ENCODE peak calls at places on chromosome 19, in seven cellular contexts. S is heart right ventricle, O is mucosa of descending colon, H is OCI-LY7, N is bronchial epithelial cell, E is vagina, U is BE2C. R is an unnamed sample.

GRCh38 chr19:56080669-56081401 is 40.3 kb downstream of the ZNF787 start:
- DNase-seq in S (peak; percentile 86), O (peak; percentile 76), H (peak; percentile 87), N (peak; percentile 40), E (no peak), U (peak; percentile 86), R (peak; percentile 67)

GRCh38 chr19:45913874-45914830 is at the start of gene NANOS2:
- DNase-seq in S (peak; percentile 34), O (no peak), H (peak; percentile 29), N (no peak), E (no peak), U (peak; percentile 68), R (peak; percentile 48)

GRCh38 chr19:7846247-7846646 is 16.2 kb downstream of the EVI5L start:
- DNase-seq in S (no peak), O (no peak), H (no peak), N (no peak), E (no peak), U (no peak), R (no peak)

GRCh38 chr19:35069706-35070105 is 28.2 kb downstream of the HPN start:
- DNase-seq in S (no peak), O (no peak), H (no peak), N (no peak), E (no peak), U (no peak), R (no peak)

GRCh38 chr19:56930647-56931592 is 90.4 kb upstream of the PEG3 start:
- DNase-seq in S (no peak), O (no peak), H (no peak), N (no peak), E (no peak), U (no peak), R (no peak)

GRCh38 chr19:5042556-5042955 is 73.6 kb downstream of the KDM4B start:
- DNase-seq in S (no peak), O (peak; percentile 43), H (no peak), N (no peak), E (no peak), U (no peak), R (no peak)

GRCh38 chr19:30385666-30386065 is 13.5 kb downstream of the ZNF536 start:
- DNase-seq in S (no peak), O (no peak), H (no peak), N (no peak), E (no peak), U (no peak), R (no peak)

GRCh38 chr19:4506449-4507149 is 11.7 kb downstream of the PLIN4 start:
- DNase-seq in S (no peak), O (no peak), H (no peak), N (peak; percentile 63), E (no peak), U (no peak), R (peak; percentile 22)

GRCh38 chr19:49853852-49854849 is 3.2 kb downstream of the PTOV1 start:
- DNase-seq in S (no peak), O (peak; percentile 52), H (no peak), N (no peak), E (no peak), U (no peak), R (no peak)

GRCh38 chr19:38905186-38905539 is 5.4 kb downstream of the NFKBIB start:
- DNase-seq in S (no peak), O (no peak), H (no peak), N (no peak), E (no peak), U (no peak), R (no peak)

GRCh38 chr19:38907227-38907626 is 4.8 kb downstream of the CCER2 start:
- DNase-seq in S (no peak), O (no peak), H (no peak), N (no peak), E (no peak), U (no peak), R (no peak)

GRCh38 chr19:38905620-38906019 is 5.9 kb downstream of the NFKBIB start:
- DNase-seq in S (no peak), O (no peak), H (no peak), N (no peak), E (no peak), U (no peak), R (no peak)

GRCh38 chr19:38901683-38902082 is 1.9 kb downstream of the NFKBIB start:
- DNase-seq in S (no peak), O (no peak), H (no peak), N (no peak), E (no peak), U (no peak), R (no peak)

DNA sequence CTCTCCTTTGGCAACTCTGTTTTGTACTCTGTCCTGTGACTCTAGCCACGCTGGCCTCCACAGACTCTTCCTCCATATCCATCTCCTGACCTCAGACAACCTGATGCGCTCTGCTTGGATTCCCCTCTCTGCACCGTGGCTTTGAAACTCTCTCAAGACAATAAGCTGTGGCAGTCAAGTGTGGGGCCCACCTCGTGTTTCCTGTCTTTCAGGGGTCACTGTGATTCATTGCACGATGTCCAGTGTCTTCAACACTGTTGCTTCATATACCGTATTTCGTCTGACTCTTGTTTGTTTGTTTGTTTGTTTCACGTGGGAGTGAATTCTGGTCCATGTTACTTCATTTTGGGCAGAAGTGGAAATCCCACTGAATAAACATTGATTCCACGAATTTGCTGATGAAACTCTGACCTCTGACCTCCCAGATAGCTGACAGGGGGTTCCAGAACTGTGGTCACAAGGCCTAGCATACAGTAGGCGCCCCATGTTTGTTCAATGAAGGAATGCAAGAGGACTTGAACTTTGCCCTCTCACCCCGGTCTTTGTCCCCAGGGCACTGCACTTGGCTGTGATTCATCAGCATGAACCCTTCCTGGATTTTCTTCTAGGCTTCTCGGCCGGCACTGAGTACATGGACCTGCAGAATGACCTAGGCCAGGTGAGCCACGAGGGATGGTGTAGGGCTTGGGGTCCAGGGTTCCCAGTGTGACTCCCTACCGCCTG is 4.9 kb downstream of the NFKBIB start:
- DNase-seq in S (no peak), O (no peak), H (no peak), N (no peak), E (no peak), U (no peak), R (no peak)
- H3K36me3 ChIP-seq in S (no peaks in the 10 kb centered on the region), O (peaks cover 2% of the 10 kb centered on the region), H (peaks cover 29% of the 10 kb centered on the region), N (peaks cover 18% of the 10 kb centered on the region), E (no peaks in the 10 kb centered on the region), U (peaks cover 22% of the 10 kb centered on the region), R (peaks cover 15% of the 10 kb centered on the region)

GRCh38 chr19:58562126-58563033 is 4.0 kb upstream of the UBE2M start:
- DNase-seq in S (peak; percentile 50), O (peak; percentile 73), H (no peak), N (no peak), E (no peak), U (peak; percentile 51), R (no peak)
- H3K4me3 ChIP-seq in S (peak overlapping the region; percentile 52), O (peak overlapping the region; percentile 14), H (no peak overlapping the region), N (peak overlapping the region; percentile 43), E (peak overlapping the region; percentile 51), U (peak overlapping the region; percentile 34), R (no peak overlapping the region)

GRCh38 chr19:16423891-16424290 is 47.9 kb downstream of the EPS15L1 start:
- DNase-seq in S (no peak), O (no peak), H (no peak), N (no peak), E (no peak), U (no peak), R (no peak)
- H3K36me3 ChIP-seq in S (no peaks in the 10 kb centered on the region), O (peaks cover 4% of the 10 kb centered on the region), H (peaks cover 84% of the 10 kb centered on the region), N (peaks cover 16% of the 10 kb centered on the region), E (no peaks in the 10 kb centered on the region), U (peaks cover 44% of the 10 kb centered on the region), R (peaks cover 61% of the 10 kb centered on the region)

DNA sequence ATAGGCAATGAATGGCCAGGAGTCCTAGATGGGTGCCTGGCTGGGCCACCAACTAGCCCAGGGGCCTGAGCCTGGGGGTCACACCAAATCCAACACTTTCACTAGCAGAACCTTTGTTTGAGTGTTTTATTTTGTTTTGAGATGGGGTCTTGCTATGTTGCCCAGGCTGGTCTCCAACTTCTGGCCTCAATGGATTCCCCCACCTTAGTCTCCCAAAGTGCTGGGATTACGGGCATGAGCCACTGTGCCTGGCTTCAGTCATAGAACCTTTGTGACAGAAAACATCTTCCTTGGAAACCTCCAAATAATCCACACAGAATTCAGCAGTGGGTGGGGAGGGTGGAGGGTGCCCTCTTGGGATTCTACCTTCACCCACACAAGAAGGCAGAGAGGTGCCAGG is 6.1 kb downstream of the PRKACA start:
- DNase-seq in S (no peak), O (no peak), H (no peak), N (no peak), E (no peak), U (no peak), R (no peak)
- H3K4me3 ChIP-seq in S (no peak overlapping the region), O (no peak overlapping the region), H (no peak overlapping the region), N (no peak overlapping the region), E (no peak overlapping the region), U (no peak overlapping the region), R (no peak overlapping the region)

DNA sequence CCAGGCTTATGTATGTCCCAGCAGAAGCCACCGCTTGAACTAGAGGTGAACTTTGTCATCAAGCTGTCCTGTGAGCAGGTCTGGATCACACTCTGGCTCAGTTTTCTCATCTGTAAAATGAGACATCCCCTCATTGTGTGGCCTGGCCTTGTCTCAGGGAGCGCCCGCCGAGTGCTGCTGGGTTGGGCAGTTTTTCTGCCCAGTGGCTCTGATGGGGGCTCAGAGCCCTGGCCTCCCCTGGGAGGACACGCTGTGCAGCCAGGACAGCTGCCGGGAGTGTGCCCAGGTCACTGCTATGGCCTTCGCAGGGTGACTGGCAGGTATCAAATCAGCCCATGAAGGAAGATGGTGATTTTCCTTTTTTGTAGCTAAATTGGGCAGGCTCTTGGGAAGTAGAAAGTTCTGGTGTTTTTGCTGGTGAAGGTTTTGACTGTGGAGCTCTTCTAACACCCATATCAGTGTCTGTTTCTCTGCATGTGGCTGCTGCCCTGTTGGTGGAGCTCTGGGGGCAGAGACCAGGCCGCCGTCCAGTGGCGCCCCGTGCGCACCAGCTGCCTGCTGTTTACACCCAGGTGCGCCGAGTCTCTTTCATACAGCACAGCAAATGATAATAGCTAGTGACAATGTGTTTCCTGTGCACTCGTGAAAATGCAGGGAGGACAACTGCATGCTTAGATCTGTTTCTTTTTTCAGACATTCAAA is 40.8 kb downstream of the SLC7A9 start:
- DNase-seq in S (no peak), O (no peak), H (no peak), N (no peak), E (no peak), U (no peak), R (no peak)
- H3K36me3 ChIP-seq in S (no peaks in the 10 kb centered on the region), O (no peaks in the 10 kb centered on the region), H (no peaks in the 10 kb centered on the region), N (no peaks in the 10 kb centered on the region), E (no peaks in the 10 kb centered on the region), U (no peaks in the 10 kb centered on the region), R (no peaks in the 10 kb centered on the region)

DNA sequence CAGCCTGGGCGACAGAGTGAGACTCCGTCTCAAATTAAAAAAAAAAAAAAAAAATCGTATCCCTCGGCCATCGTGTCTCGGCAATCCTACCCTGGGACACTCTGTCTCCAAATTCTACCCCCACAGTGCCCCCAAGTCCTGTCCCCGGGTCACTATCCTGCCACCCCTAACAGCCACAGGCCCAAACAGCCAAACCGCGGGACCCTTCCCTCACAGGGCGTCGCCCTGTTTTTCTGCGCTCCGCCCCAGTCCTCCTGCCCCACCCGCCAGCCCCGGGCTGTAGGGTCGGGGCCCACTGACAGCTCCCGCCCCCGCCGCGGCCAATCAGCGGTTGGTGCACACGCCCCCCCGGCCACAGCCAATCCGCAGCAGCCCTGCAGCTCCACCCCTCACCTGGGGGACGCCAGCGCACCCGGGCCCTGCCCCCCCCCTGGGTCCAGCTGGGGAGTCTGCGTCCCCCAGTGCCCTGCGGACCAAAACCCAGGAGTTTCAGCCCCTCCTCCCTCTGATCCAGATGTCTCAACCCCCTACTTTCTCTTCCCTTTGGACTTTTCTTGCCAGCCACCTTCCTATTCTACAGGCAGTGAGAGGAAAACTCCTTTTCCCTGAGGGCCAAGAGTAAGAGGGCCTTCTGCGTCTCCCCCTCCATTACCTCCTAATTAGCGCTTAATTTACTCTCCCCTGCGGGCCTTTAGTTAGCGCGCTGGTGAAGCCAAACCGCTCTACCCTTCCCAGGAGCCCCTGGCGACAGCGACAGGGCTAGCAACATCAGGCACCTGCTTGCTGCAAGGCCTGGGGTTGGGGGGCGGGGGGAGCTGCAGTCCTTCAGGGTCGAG is 1.5 kb upstream of the BCAT2 start:
- DNase-seq in S (peak; percentile 93), O (peak; percentile 92), H (peak; percentile 91), N (peak; percentile 28), E (no peak), U (peak; percentile 96), R (peak; percentile 76)
- H3K4me3 ChIP-seq in S (peak overlapping the region; percentile 69), O (no peak overlapping the region), H (peak overlapping the region; percentile 91), N (peak overlapping the region; percentile 21), E (peak overlapping the region; percentile 76), U (peak overlapping the region; percentile 85), R (peak overlapping the region; percentile 64)

R was measured in MG63.